ENCODE peak calls at places on chromosomes 12 and 14, in nine cellular contexts. H is IMR-90; Y is ovary; M is AG09319; A is stimulated activated CD8-positive, alpha-beta memory T cell treated with anti-CD3 and anti-CD28 coated beads, Interleukin-4, amount 100 ng/mL, for 1 hour; Q is sciatic nerve; N is NCI-H345; C is iPS DF 19.7; P is lower lobe of right lung. S is an unnamed sample.

GRCh38 chr12:89893972-89894706 is 185.5 kb upstream of the ATP2B1 start:
- DNase-seq in Y (no peak), C (no peak), M (no peak), H (peak), Q (no peak), N (no peak), P (no peak), A (no peak), S (no peak)

GRCh38 chr12:11779286-11779685 is 129.8 kb downstream of the ETV6 start:
- DNase-seq in N (no peak), Y (no peak), Q (no peak), M (no peak), C (no peak), P (no peak), A (no peak), H (peak), S (peak)

GRCh38 chr12:105562727-105563072 is 232.2 kb downstream of the C12orf75 start:
- DNase-seq in P (no peak), Q (no peak), H (no peak), M (no peak), A (no peak), Y (no peak), C (no peak), N (peak), S (no peak)

GRCh38 chr12:57621497-57622292 is 10.5 kb downstream of the ARHGEF25 start:
- DNase-seq in M (no peak), P (peak), Q (peak), C (no peak), A (no peak), H (peak), N (peak), Y (peak), S (no peak)

GRCh38 chr12:92859650-92860386 is 69.3 kb downstream of the EEA1 start:
- DNase-seq in Y (no peak), A (no peak), C (no peak), Q (no peak), M (no peak), P (no peak), N (peak), H (no peak), S (no peak)

GRCh38 chr12:54019924-54020586 is 8.2 kb upstream of the HOXC6 start:
- DNase-seq in H (no peak), P (no peak), M (no peak), A (no peak), N (no peak), Q (no peak), Y (peak), C (no peak), S (no peak)

GRCh38 chr12:116759783-116760581 is 21.9 kb downstream of the RNFT2 start:
- DNase-seq in P (no peak), H (no peak), Y (peak), A (no peak), Q (no peak), M (no peak), N (no peak), C (no peak), S (no peak)

GRCh38 chr14:100476012-100476822 is 111.0 kb downstream of the BEGAIN start:
- DNase-seq in Y (no peak), Q (no peak), N (peak), H (peak), C (no peak), M (peak), P (no peak), A (no peak), S (peak)

GRCh38 chr14:89040080-89040437 is 215.6 kb downstream of the TTC8 start:
- DNase-seq in C (no peak), H (no peak), Y (no peak), A (no peak), N (no peak), Q (no peak), M (no peak), P (no peak), S (no peak)

GRCh38 chr14:80850197-80850814 is 91.2 kb downstream of the CEP128 start:
- DNase-seq in Y (no peak), H (peak), P (no peak), Q (no peak), N (peak), A (no peak), M (peak), C (no peak), S (no peak)

GRCh38 chr14:86826641-86827040 is 1166.3 kb downstream of the GALC start:
- DNase-seq in H (peak), N (no peak), C (no peak), A (no peak), Y (no peak), M (no peak), Q (no peak), P (no peak), S (no peak)

GRCh38 chr12:108609535-108610335 is 11.9 kb upstream of the TMEM119 start:
- DNase-seq in Q (peak), Y (peak), P (peak), M (peak), N (no peak), C (no peak), A (no peak), H (peak), S (peak)

GRCh38 chr12:84978921-84979320 is 57.2 kb downstream of the TSPAN19 start:
- DNase-seq in P (no peak), Q (no peak), N (no peak), H (no peak), Y (no peak), M (no peak), A (no peak), C (no peak), S (no peak)

GRCh38 chr12:94676011-94676709 is 25.8 kb upstream of the TMCC3 start:
- DNase-seq in P (peak), N (no peak), C (no peak), A (no peak), Y (no peak), M (no peak), Q (no peak), H (no peak), S (no peak)

GRCh38 chr12:123995023-123995422 is 22.0 kb downstream of the ZNF664 start:
- DNase-seq in Q (no peak), A (no peak), M (no peak), N (no peak), P (no peak), C (no peak), Y (no peak), H (peak), S (peak)